ENCODE peak calls at places on chromosomes 2 and 18, in four cellular contexts. K is HepG2, H is K562, T is SK-N-SH. P is an unnamed sample.

GRCh38 chr2:235651643-235652042 is 157.8 kb downstream of the AGAP1 start:
- DNase-seq in K (no peak), H (no peak), T (no peak), P (no peak)

GRCh38 chr2:169141713-169142352 is 72.5 kb downstream of the DHRS9 start:
- DNase-seq in K (peak; percentile 46), H (peak; percentile 81), T (peak; percentile 55), P (peak; percentile 49)

GRCh38 chr2:19982268-19982667 is 7.6 kb downstream of the WDR35 start:
- DNase-seq in K (peak; percentile 12), H (no peak), T (no peak), P (no peak)

GRCh38 chr18:68275616-68276015 is 439.3 kb downstream of the TMX3 start:
- DNase-seq in K (no peak), H (no peak), T (no peak), P (no peak)

GRCh38 chr2:158894078-158894477 is 74.4 kb upstream of the TANC1 start:
- DNase-seq in K (peak; percentile 16), H (no peak), T (no peak), P (no peak)

GRCh38 chr2:237935740-237936452 is 30.9 kb upstream of the UBE2F start:
- DNase-seq in K (no peak), H (peak; percentile 13), T (no peak), P (peak; percentile 26)

GRCh38 chr2:233839447-233839820 is 14.9 kb downstream of the HJURP start:
- DNase-seq in K (no peak), H (no peak), T (no peak), P (no peak)

GRCh38 chr18:10736984-10737383 is 211.2 kb downstream of the NAPG start:
- DNase-seq in K (no peak), H (no peak), T (no peak), P (no peak)

GRCh38 chr2:85889648-85890281 is 975 bp upstream of the ST3GAL5 start:
- DNase-seq in K (no peak), H (no peak), T (no peak), P (no peak)

GRCh38 chr2:8754056-8754790 is 72.4 kb downstream of the ID2 start:
- DNase-seq in K (no peak), H (no peak), T (peak; percentile 55), P (no peak)

GRCh38 chr2:217662984-217663602 is 339.7 kb downstream of the TNS1 start:
- DNase-seq in K (no peak), H (no peak), T (no peak), P (no peak)

GRCh38 chr2:41598161-41598894 is 449.5 kb upstream of the PKDCC start:
- DNase-seq in K (no peak), H (no peak), T (no peak), P (no peak)

GRCh38 chr2:9709539-9710285 is 78.9 kb upstream of the YWHAQ start:
- DNase-seq in K (no peak), H (no peak), T (no peak), P (no peak)

GRCh38 chr2:216991563-216991962 is 131.7 kb upstream of the TNP1 start:
- DNase-seq in K (no peak), H (no peak), T (peak; percentile 62), P (no peak)

GRCh38 chr2:241506793-241507429 is 1.5 kb downstream of the STK25 start:
- DNase-seq in K (no peak), H (no peak), T (no peak), P (no peak)

GRCh38 chr2:69437751-69438154 is 518 bp upstream of the NFU1 start:
- DNase-seq in K (no peak), H (no peak), T (no peak), P (no peak)

GRCh38 chr2:125033871-125034270 is 1008.8 kb downstream of the CNTNAP5 start:
- DNase-seq in K (no peak), H (no peak), T (no peak), P (no peak)

GRCh38 chr2:2046497-2046896 is 284.6 kb downstream of the MYT1L start:
- DNase-seq in K (no peak), H (no peak), T (no peak), P (no peak)

GRCh38 chr2:71609441-71609840 is 156.1 kb downstream of the DYSF start:
- DNase-seq in K (no peak), H (no peak), T (no peak), P (no peak)

GRCh38 chr18:67509711-67510110 is 6.8 kb downstream of the DSEL start:
- DNase-seq in K (no peak), H (no peak), T (peak; percentile 65), P (no peak)

GRCh38 chr2:65320042-65320711 is 92.5 kb downstream of the ACTR2 start:
- DNase-seq in K (peak; percentile 66), H (peak; percentile 40), T (no peak), P (peak; percentile 64)

GRCh38 chr2:105641389-105641811 is 103.3 kb upstream of the NCK2 start:
- DNase-seq in K (no peak), H (no peak), T (peak; percentile 85), P (no peak)

GRCh38 chr2:47675196-47675825 is 107.6 kb upstream of the MSH6 start:
- DNase-seq in K (no peak), H (no peak), T (no peak), P (no peak)

GRCh38 chr2:96116879-96117533 is 635 bp upstream of the ADRA2B start:
- DNase-seq in K (no peak), H (peak; percentile 92), T (peak; percentile 97), P (no peak)

GRCh38 chr2:47520825-47521665 is 118.1 kb downstream of the MSH2 start:
- DNase-seq in K (no peak), H (no peak), T (peak; percentile 96), P (no peak)

GRCh38 chr2:228507870-228508269 is 326.4 kb upstream of the SPHKAP start:
- DNase-seq in K (no peak), H (no peak), T (no peak), P (no peak)

GRCh38 chr2:224016963-224017362 is 22.1 kb downstream of the SERPINE2 start:
- DNase-seq in K (no peak), H (no peak), T (no peak), P (no peak)

GRCh38 chr2:239029958-239030357 is 182.1 kb downstream of the TWIST2 start:
- DNase-seq in K (no peak), H (no peak), T (no peak), P (no peak)

GRCh38 chr2:11758639-11759038 is 12.2 kb downstream of the LPIN1 start:
- DNase-seq in K (no peak), H (no peak), T (no peak), P (no peak)

GRCh38 chr2:68745006-68745405 is 10.4 kb downstream of the ARHGAP25 start:
- DNase-seq in K (no peak), H (no peak), T (no peak), P (no peak)

GRCh38 chr2:214630402-214631035 is 179.0 kb downstream of the BARD1 start:
- DNase-seq in K (no peak), H (no peak), T (no peak), P (no peak)

DNA sequence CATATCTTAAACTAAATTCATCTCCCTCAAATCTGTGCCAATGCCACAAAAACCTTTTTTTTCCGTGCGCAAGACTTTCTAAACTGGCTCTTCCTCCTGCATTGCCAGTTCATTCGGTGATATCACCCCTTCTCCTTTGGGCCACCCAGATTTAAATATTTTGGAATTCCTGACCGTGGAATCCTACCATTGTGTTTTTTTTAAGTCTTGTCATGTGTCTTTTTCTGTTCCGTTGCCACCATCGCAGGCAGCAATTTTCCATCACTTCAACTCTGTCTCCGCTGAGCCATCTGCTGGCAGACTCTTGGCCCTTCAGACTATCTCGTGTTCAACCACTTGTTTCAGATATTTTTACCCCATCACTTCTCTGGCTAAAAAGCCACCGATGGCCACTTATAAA is 76.9 kb upstream of the ZNF532 start:
- DNase-seq in K (no peak), H (no peak), T (no peak), P (no peak)
- TF ChIP-seq CTCF in K (no peak), H (no peak), T (no peak), P (no peak)

GRCh38 chr2:153873062-153874048 is 1.6 kb downstream of the GALNT13 start:
- DNase-seq in K (no peak), H (no peak), T (peak; percentile 37), P (no peak)
- TF ChIP-seq REST in K (no peak), H (no peak), T (peak; percentile 48), P (no peak)

GRCh38 chr2:13005761-13006336 is 289.1 kb downstream of the TRIB2 start:
- DNase-seq in K (no peak), H (no peak), T (no peak), P (no peak)
- TF ChIP-seq ZBTB33 in K (no peak), H (no peak), T (no peak), P (no peak)

DNA sequence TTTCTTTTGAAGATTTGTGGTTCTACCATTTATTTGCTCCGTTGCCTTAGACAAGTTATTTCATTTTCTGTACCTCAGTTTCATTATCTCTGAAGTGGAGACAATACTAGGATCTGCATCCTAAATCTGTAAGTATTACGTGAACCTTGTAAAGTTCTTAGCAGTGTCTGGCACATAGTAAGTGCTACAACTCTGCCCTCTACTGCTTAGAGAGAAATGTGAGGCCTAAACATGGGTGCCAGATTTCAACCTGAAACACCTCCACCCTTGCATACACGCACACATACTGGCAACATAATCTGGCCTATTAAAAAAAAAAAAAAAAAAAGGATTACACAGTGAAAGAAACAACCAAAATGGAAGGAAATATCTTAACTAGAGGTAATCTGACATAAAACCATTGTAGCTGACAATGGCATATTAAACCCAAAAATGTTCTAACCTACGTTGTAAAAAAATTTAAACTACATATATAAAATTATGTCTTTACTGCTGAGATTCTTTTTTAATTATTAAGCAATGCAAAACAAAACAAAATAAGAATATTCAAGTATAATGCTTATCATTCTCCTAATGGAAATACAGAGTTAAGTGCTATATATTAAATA is 132.6 kb downstream of the MAP2 start:
- DNase-seq in K (peak; percentile 32), H (no peak), T (peak; percentile 27), P (peak; percentile 27)
- TF ChIP-seq CTCF in K (peak; percentile 45), H (no peak), T (peak; percentile 72), P (peak; percentile 48)

GRCh38 chr2:45981388-45981930 is 315.7 kb upstream of the EPAS1 start:
- DNase-seq in K (no peak), H (no peak), T (no peak), P (no peak)

GRCh38 chr2:45982096-45982495 is 315.1 kb upstream of the EPAS1 start:
- DNase-seq in K (no peak), H (no peak), T (no peak), P (no peak)

GRCh38 chr2:45983213-45983612 is 314.0 kb upstream of the EPAS1 start:
- DNase-seq in K (no peak), H (no peak), T (no peak), P (no peak)

GRCh38 chr2:45978302-45978859 is 318.8 kb upstream of the EPAS1 start:
- DNase-seq in K (no peak), H (no peak), T (no peak), P (no peak)

GRCh38 chr2:45980161-45980852 is 316.9 kb upstream of the EPAS1 start:
- DNase-seq in K (no peak), H (no peak), T (no peak), P (no peak)
- TF ChIP-seq REST in K (no peak), H (no peak), T (peak; percentile 84), P (no peak)

DNA sequence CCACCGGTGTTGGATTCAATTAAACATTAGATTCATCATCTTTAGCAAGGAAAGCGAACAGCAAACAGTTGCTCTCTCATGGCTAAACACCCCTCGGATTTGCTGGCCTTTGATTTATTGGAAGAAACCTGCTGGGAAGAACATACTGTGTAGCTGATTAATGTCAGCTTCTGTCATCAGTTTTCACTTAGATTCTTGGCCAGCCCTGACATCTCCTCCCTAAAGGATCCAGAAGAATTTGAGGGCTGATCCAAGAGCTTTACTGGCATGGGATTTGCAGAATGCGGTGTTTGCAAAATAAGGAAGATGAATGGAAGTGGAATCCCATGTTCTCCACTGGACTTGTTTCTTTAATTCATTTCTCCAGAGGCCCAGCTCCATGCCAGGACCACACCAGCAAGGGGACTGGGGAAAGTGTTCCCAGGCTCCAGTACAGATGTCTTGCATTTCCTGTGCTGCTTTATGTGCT is 80.5 kb downstream of the RDH14 start:
- DNase-seq in K (no peak), H (no peak), T (no peak), P (no peak)
- TF ChIP-seq ZBTB33 in K (no peak), H (no peak), T (no peak), P (no peak)